ENCODE peak calls at places on chromosomes 16 and 17, in six cellular contexts. J is endothelial cell of umbilical vein, I is adrenal gland, K is stomach, U is A549, L is HepG2. X is an unnamed sample.

GRCh38 chr16:72783716-72784320 is 264.1 kb downstream of the ZFHX3 start:
- DNase-seq in J (no peak), I (no peak), K (no peak), U (peak), L (peak), X (no peak)

GRCh38 chr17:78399693-78400144 is 21.3 kb downstream of the PGS1 start:
- DNase-seq in J (no peak), I (no peak), K (no peak), U (no peak), L (peak), X (no peak)

GRCh38 chr17:46818929-46819859 is 702 bp upstream of the WNT3 start:
- DNase-seq in J (no peak), I (no peak), K (no peak), U (no peak), L (no peak), X (no peak)

GRCh38 chr17:57895382-57896060 is 45.7 kb upstream of the MRPS23 start:
- DNase-seq in J (no peak), I (no peak), K (peak), U (peak), L (no peak), X (no peak)

GRCh38 chr17:44197980-44198720 is 1.5 kb downstream of the ATXN7L3 start:
- DNase-seq in J (peak), I (no peak), K (no peak), U (peak), L (no peak), X (no peak)

GRCh38 chr17:75024686-75025397 is 12.4 kb downstream of the MRPL58 start:
- DNase-seq in J (no peak), I (no peak), K (no peak), U (no peak), L (peak), X (no peak)

GRCh38 chr16:3089717-3090592 is 9.1 kb downstream of the ZSCAN10 start:
- DNase-seq in J (no peak), I (no peak), K (no peak), U (no peak), L (no peak), X (no peak)

GRCh38 chr16:69865701-69866100 is 85.4 kb upstream of the CLEC18A start:
- DNase-seq in J (no peak), I (no peak), K (peak), U (no peak), L (peak), X (peak)

GRCh38 chr17:67891481-67892119 is 66.3 kb downstream of the BPTF start:
- DNase-seq in J (peak), I (peak), K (no peak), U (peak), L (no peak), X (peak)

GRCh38 chr17:35373984-35374765 is 754 bp upstream of the SLFN11 start:
- DNase-seq in J (no peak), I (peak), K (peak), U (peak), L (no peak), X (peak)

GRCh38 chr17:71765437-71765836 is 355.4 kb upstream of the SOX9 start:
- DNase-seq in J (no peak), I (no peak), K (no peak), U (no peak), L (no peak), X (no peak)

GRCh38 chr17:63911041-63911635 is at the start of gene CSHL1:
- DNase-seq in J (no peak), I (no peak), K (no peak), U (no peak), L (no peak), X (no peak)

GRCh38 chr16:69260506-69260905 is 50.6 kb upstream of the VPS4A start:
- DNase-seq in J (no peak), I (no peak), K (no peak), U (no peak), L (no peak), X (no peak)

GRCh38 chr17:45307290-45308015 is 9.4 kb downstream of the MAP3K14 start:
- DNase-seq in J (peak), I (no peak), K (no peak), U (peak), L (no peak), X (peak)

GRCh38 chr16:71727545-71728324 is 3.2 kb upstream of the PHLPP2 start:
- DNase-seq in J (no peak), I (no peak), K (no peak), U (no peak), L (no peak), X (no peak)

GRCh38 chr17:73232587-73233373 is 28.9 kb downstream of the CPSF4L start:
- DNase-seq in J (peak), I (peak), K (peak), U (peak), L (no peak), X (peak)

GRCh38 chr17:8629371-8630226 is 926 bp downstream of the MYH10 start:
- DNase-seq in J (peak), I (peak), K (no peak), U (peak), L (no peak), X (no peak)

GRCh38 chr17:69492410-69493071 is 78.0 kb downstream of the MAP2K6 start:
- DNase-seq in J (no peak), I (no peak), K (no peak), U (peak), L (no peak), X (peak)

GRCh38 chr17:79515646-79516604 is 94.9 kb downstream of the RBFOX3 start:
- DNase-seq in J (no peak), I (no peak), K (no peak), U (no peak), L (no peak), X (no peak)

GRCh38 chr17:74750327-74751069 is 2.1 kb downstream of the NHERF1 start:
- DNase-seq in J (no peak), I (peak), K (peak), U (no peak), L (peak), X (no peak)

GRCh38 chr17:67244621-67245072 is 349 bp downstream of the HELZ start:
- DNase-seq in J (no peak), I (peak), K (no peak), U (no peak), L (no peak), X (peak)

GRCh38 chr17:33014751-33015150 is 23.1 kb downstream of the SPACA3 start:
- DNase-seq in J (no peak), I (no peak), K (peak), U (peak), L (peak), X (no peak)

GRCh38 chr17:603405-604193 is 111.0 kb downstream of the VPS53 start:
- DNase-seq in J (no peak), I (no peak), K (no peak), U (no peak), L (no peak), X (no peak)

GRCh38 chr17:21524211-21524591 is 148.0 kb downstream of the KCNJ12 start:
- DNase-seq in J (no peak), I (no peak), K (no peak), U (no peak), L (no peak), X (no peak)

GRCh38 chr17:282912-283882 is 69.4 kb downstream of the RPH3AL start:
- DNase-seq in J (no peak), I (peak), K (no peak), U (no peak), L (no peak), X (no peak)

GRCh38 chr16:4455951-4456350 is 18.5 kb downstream of the NMRAL1 start:
- DNase-seq in J (no peak), I (no peak), K (no peak), U (no peak), L (no peak), X (no peak)
- TF ChIP-seq POLR2A in J (no peak), I (no peak), K (no peak), U (no peak), L (no peak), X (no peak)

DNA sequence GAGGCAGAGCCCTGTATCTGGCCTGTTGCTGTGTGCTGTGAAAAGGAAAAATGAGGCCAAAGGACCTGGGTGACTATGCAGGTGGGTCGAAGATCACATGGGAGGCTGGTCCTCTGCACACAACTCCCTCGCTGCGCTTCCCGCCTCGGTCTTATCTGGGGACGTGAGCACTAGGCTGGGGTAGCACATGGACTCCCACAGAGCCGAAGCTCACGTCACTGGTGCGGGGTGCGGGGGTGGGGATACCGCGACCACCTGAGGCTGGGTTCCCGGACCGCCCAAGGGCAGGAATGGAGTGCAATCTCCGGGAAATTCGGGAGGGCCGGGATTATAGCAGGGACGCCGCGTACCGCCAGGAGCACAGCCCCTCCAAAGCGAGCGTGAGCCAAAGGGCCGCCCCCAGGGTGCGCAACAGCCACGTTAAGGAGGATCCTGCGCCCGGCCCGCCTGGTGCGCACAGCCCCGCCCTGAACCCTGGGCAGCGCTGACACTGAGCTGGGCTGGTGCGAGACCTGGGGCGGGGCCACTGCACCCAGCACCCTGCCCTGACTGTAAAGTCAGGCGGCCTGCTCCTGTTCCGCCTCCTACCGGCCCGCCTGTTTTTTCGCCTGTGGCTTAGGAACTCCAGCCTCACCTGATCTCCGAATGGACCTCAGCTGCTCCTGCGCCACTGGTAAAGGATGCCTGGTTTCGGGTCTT is 4.8 kb downstream of the MT1A start:
- DNase-seq in J (no peak), I (no peak), K (peak), U (peak), L (peak), X (no peak)
- TF ChIP-seq POLR2A in J (no peak), I (no peak), K (no peak), U (no peak), L (no peak), X (no peak)

GRCh38 chr17:42679492-42680330 is 1.9 kb downstream of the CCR10 start:
- DNase-seq in J (peak), I (peak), K (peak), U (peak), L (no peak), X (peak)
- TF ChIP-seq POLR2A in J (no peak), I (peak), K (no peak), U (peak), L (no peak), X (peak)

GRCh38 chr16:21599158-21599993 is at the start of gene METTL9:
- DNase-seq in J (peak), I (peak), K (peak), U (peak), L (peak), X (peak)
- TF ChIP-seq POLR2A in J (peak), I (peak), K (no peak), U (peak), L (peak), X (peak)

GRCh38 chr16:4693296-4693955 is at the start of gene NUDT16L1:
- DNase-seq in J (peak), I (peak), K (peak), U (peak), L (peak), X (peak)

GRCh38 chr16:4689864-4690704 is 3.3 kb upstream of the NUDT16L1 start:
- DNase-seq in J (no peak), I (no peak), K (no peak), U (no peak), L (no peak), X (no peak)

GRCh38 chr16:4692460-4693295 is 684 bp upstream of the NUDT16L1 start:
- DNase-seq in J (peak), I (no peak), K (no peak), U (no peak), L (no peak), X (no peak)

GRCh38 chr16:4690946-4691665 is 2.3 kb upstream of the NUDT16L1 start:
- DNase-seq in J (no peak), I (peak), K (no peak), U (no peak), L (no peak), X (no peak)

DNA sequence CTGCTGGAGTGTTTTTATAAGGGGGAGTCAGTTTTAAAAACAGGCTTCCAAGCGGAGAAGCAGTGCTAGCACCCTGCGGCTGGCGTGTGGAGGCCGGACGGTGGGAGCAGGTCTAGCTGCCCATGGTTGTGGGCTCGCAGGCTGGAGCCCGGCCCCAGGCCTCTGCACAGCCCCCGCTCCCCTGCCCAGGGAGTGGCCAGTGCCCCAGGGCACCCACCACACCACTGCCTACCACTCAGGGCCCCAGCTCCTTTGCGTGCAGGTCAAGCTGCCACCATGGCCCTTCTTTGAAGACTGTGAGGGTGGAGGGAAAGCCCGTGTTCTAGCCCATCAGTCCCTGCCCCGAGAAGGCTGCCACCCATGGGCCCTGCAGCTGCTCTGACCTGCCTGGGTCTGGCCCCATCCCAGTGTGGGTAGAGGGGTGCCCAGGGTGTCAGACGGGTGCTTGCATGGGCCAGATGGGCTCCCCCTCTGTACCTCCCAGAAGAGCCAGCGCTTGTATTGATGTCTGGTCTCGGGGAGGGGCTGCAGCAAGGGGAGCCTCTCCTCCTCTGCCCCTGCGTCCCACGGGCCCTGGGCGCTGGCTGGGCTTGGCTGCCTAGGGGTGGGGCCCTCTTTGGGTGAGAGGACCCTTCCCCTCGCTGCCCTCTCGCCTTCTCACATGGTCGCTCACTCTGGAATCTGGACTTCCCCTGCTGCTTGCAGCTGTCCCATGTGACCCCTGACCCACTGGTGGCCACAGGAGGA is 1.5 kb upstream of the NUDT16L1 start:
- DNase-seq in J (no peak), I (no peak), K (no peak), U (no peak), L (no peak), X (no peak)
- TF ChIP-seq POLR2A in J (no peak), I (no peak), K (no peak), U (no peak), L (no peak), X (no peak)

GRCh38 chr17:81329927-81330883 is 35.1 kb upstream of the SLC38A10 start:
- DNase-seq in J (no peak), I (no peak), K (no peak), U (peak), L (peak), X (no peak)
- TF ChIP-seq POLR2A in J (no peak), I (no peak), K (no peak), U (no peak), L (no peak), X (no peak)

DNA sequence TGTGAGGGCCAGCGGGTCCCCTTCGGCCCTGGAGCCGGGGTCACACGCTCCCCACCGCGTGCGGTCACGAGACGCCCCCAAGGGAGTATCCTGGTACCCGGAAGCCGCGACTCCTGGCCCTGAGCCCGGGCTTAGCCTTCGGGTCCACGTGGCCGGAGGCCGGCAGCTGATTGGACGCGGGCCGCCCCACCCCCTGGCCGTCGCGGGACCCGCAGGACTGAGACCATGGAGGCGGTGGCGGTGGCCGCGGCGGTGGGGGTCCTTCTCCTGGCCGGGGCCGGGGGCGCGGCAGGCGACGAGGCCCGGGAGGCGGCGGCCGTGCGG is at the start of gene NAGLU:
- DNase-seq in J (peak), I (peak), K (peak), U (peak), L (peak), X (peak)
- TF ChIP-seq POLR2A in J (peak), I (peak), K (no peak), U (peak), L (peak), X (peak)

GRCh38 chr17:41524261-41524660 is 3.8 kb downstream of the KRT19 start:
- DNase-seq in J (no peak), I (no peak), K (no peak), U (no peak), L (no peak), X (no peak)
- TF ChIP-seq POLR2A in J (no peak), I (no peak), K (no peak), U (no peak), L (no peak), X (no peak)

DNA sequence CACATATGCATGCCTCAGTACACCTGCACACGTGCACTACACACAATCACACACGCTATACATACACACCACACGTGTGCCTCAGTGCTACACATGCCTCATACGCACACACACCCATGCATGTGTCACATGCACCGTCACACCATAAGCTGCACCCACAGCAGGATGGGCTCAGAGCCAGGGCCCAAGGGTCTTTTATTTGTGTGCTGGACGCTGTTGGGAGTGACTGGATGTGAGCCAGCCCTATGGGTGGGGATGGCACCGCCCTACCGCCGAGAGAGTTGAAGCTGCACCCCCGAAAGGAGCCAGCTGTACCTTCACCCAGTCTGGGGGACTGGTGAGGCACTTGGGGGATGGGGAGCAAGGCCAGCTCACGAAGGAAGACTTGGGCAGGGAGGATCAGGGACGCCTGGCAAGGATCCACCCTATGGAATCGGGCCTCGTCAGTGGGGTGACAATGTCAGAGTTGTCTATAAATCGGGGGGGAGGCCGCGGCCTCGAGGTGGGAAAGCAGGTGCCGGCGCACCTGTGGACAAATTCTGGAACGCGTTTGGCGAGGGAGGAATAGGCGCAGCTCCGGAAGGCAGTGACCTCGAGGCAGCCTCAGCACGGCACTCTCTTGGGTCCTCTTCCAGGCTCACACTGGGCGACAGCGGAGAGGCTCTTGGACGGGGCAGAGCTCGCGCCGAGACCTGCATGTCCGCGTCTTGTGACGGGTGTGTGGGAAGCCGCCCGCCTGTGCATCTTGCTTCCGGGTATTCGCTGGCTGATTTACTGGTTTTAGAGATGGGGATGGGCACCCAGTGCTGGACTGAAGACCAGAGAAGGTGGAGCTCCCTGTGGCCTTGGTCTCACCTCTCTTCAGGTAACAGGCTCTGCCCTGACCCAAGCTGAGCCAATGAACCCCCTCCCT is 7.3 kb downstream of the RGS11 start:
- DNase-seq in J (no peak), I (no peak), K (no peak), U (no peak), L (no peak), X (no peak)
- TF ChIP-seq POLR2A in J (no peak), I (no peak), K (no peak), U (no peak), L (no peak), X (no peak)

GRCh38 chr17:1724351-1724868 is at the start of gene WDR81:
- DNase-seq in J (peak), I (peak), K (peak), U (peak), L (peak), X (peak)
- TF ChIP-seq POLR2A in J (peak), I (no peak), K (no peak), U (peak), L (peak), X (peak)

X was measured in H54.